ENCODE peak calls at places on chromosomes 4 and X, in six cellular contexts. J is Peyer's patch, Z is gastrocnemius medialis, L is transverse colon, D is endothelial cell of umbilical vein, T is breast epithelium. W is an unnamed sample.

GRCh38 chr4:144820706-144821105 is 174.8 kb downstream of the HHIP start:
- DNase-seq in Z (no peak), J (no peak), L (no peak), D (no peak), T (no peak), W (no peak)

GRCh38 chr4:92830771-92831170 is 527.0 kb downstream of the GRID2 start:
- DNase-seq in J (no peak), L (no peak), T (no peak), Z (no peak), D (no peak), W (no peak)

GRCh38 chrX:22666441-22666840 is 333.3 kb upstream of the DDX53 start:
- DNase-seq in T (no peak), L (no peak), J (no peak), D (peak; percentile 14), Z (no peak), W (peak; percentile 30)

GRCh38 chr4:136861081-136861480 is 671.2 kb downstream of the PCDH18 start:
- DNase-seq in L (no peak), Z (no peak), T (no peak), D (no peak), J (no peak), W (no peak)

GRCh38 chrX:25005382-25006185 is 10.2 kb downstream of the ARX start:
- DNase-seq in L (no peak), J (no peak), T (no peak), Z (peak; percentile 46), D (no peak), W (no peak)

GRCh38 chr4:89915937-89916336 is 21.3 kb downstream of the MMRN1 start:
- DNase-seq in J (no peak), D (no peak), Z (no peak), T (no peak), L (no peak), W (no peak)

GRCh38 chr4:602559-602942 is 22.8 kb upstream of the PDE6B start:
- DNase-seq in D (no peak), T (peak; percentile 39), L (peak; percentile 88), Z (no peak), J (no peak), W (peak; percentile 67)

GRCh38 chr4:154416183-154416543 is 75.4 kb downstream of the DCHS2 start:
- DNase-seq in T (no peak), Z (no peak), L (peak; percentile 20), D (no peak), J (peak; percentile 38), W (peak; percentile 33)

GRCh38 chr4:37531156-37531555 is 155.0 kb downstream of the RELL1 start:
- DNase-seq in T (no peak), Z (no peak), L (no peak), J (no peak), D (no peak), W (no peak)

GRCh38 chrX:84133023-84133422 is 55.0 kb downstream of the RPS6KA6 start:
- DNase-seq in Z (no peak), D (no peak), L (no peak), J (no peak), T (no peak), W (no peak)

GRCh38 chrX:2692221-2693122 is 1.4 kb downstream of the CD99 start:
- DNase-seq in J (peak; percentile 30), D (peak; percentile 49), T (no peak), L (peak; percentile 27), Z (peak; percentile 39), W (peak; percentile 63)

GRCh38 chrX:103148075-103148474 is 55.1 kb upstream of the NXF3 start:
- DNase-seq in J (no peak), Z (no peak), L (no peak), T (no peak), D (no peak), W (no peak)

GRCh38 chrX:50691820-50692219 is 122.2 kb downstream of the SHROOM4 start:
- DNase-seq in T (no peak), Z (no peak), L (no peak), D (peak; percentile 43), J (no peak), W (peak; percentile 14)

GRCh38 chrX:143634373-143634685 is 1.6 kb downstream of the SLITRK4 start:
- DNase-seq in T (no peak), D (no peak), J (no peak), Z (peak; percentile 16), L (no peak), W (peak; percentile 11)

GRCh38 chrX:72142931-72143709 is 11.4 kb upstream of the RTL5 start:
- DNase-seq in T (no peak), L (no peak), D (no peak), Z (no peak), J (no peak), W (no peak)

GRCh38 chrX:17859609-17860178 is 1.4 kb downstream of the RAI2 start:
- DNase-seq in D (no peak), Z (no peak), J (no peak), L (peak; percentile 15), T (peak; percentile 23), W (no peak)

GRCh38 chr4:5883916-5884315 is 9.0 kb downstream of the CRMP1 start:
- DNase-seq in L (no peak), D (no peak), T (no peak), J (no peak), Z (no peak), W (no peak)

GRCh38 chr4:24991015-24991414 is 39.7 kb downstream of the LGI2 start:
- DNase-seq in Z (no peak), T (no peak), J (no peak), D (peak; percentile 97), L (no peak), W (no peak)

GRCh38 chr4:41865981-41866798 is 69.0 kb upstream of the TMEM33 start:
- DNase-seq in Z (no peak), D (no peak), L (no peak), T (no peak), J (no peak), W (no peak)

GRCh38 chrX:128106630-128107029 is 54.4 kb upstream of the ACTRT1 start:
- DNase-seq in T (no peak), J (no peak), D (peak; percentile 49), L (no peak), Z (no peak), W (peak; percentile 13)

GRCh38 chr4:17968721-17969120 is 52.8 kb downstream of the LCORL start:
- DNase-seq in Z (no peak), L (no peak), D (no peak), T (no peak), J (no peak), W (no peak)

GRCh38 chrX:459611-460010 is 72.9 kb upstream of the PPP2R3B start:
- DNase-seq in J (no peak), D (no peak), L (no peak), T (no peak), Z (no peak), W (no peak)

GRCh38 chrX:30702736-30703135 is 49.5 kb downstream of the GK start:
- DNase-seq in J (no peak), T (no peak), D (no peak), L (no peak), Z (no peak), W (no peak)

DNA sequence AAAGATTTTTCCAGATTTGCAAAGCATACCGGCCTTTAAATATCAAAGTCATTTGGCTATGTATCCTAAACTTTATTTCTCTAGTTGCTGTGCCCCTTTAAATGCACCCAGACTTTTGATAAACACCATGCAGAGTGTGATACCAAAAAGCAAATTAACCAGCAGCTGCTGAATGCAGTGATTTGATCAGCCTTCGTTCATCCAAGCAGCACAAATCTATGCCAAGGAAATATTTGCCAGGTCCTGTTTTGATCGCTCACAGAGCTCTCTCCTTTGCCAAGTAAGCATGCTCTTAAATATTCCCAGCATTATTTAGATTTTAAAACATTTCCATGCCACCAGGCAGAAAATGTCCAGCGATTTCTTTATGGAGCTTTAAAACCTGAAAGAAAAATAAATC is 35.8 kb downstream of the BTC start:
- DNase-seq in D (no peak), L (no peak), Z (no peak), J (no peak), T (no peak), W (no peak)
- TF ChIP-seq CTCF in D (no peak), L (no peak), Z (no peak), J (no peak), T (no peak), W (no peak)

GRCh38 chr4:189941005-189941450 is 356 bp downstream of the FRG1 start:
- DNase-seq in J (no peak), Z (no peak), D (no peak), T (no peak), L (no peak), W (no peak)

DNA sequence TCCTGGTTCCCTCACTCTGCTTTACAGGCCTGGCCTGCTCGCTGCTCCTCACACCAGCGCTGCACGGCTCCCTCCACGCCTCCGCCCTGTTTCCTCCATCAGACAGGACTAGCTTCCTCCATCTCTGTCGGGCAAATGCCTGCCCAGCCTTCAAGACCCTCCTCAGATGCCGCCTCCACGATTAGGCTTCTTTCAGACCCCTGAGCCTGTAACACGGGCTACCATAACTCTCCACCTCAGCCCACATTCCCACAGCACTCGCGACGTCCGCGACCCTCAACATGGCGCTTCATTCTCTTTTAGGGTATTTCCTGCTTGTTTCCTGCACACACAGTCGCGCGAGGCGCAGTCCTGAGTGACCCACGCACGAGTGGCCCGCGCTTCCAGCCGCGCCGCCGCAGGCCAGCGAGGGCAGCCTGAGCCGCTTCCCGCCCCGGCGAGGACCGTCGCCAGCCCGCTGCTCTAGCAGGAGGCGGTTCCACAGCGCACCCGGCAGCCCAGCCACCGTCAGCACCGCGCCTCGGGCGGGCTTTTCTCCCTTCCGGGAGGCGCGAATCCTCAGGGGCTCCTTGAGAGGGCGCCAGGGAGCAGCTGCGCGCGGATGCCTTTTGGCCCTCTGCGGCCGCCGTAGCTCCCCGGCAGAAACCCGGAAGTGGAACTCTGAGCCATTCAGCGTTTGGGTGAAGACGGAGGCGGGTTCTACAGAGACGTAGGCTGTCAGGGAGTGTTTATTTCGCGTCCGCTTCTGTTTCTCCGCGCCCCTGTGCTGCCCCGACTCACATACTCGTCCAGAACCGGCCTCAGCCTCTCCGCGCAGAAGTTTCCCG is at the start of gene FRG1:
- DNase-seq in T (peak; percentile 90), J (peak; percentile 85), Z (peak; percentile 93), L (peak; percentile 97), D (peak; percentile 95), W (peak; percentile 94)
- TF ChIP-seq POLR2A in T (peak; percentile 35), J (peak; percentile 70), Z (peak; percentile 47), L (peak; percentile 81), D (peak; percentile 53), W (no peak)

GRCh38 chr4:185734930-185735329 is 77.1 kb downstream of the SORBS2 start:
- DNase-seq in T (no peak), L (no peak), D (no peak), J (no peak), Z (no peak), W (no peak)
- H3K27ac ChIP-seq in T (no peak overlapping the region), L (peak overlapping the region; percentile 84), D (no peak overlapping the region), J (no peak overlapping the region), Z (no peak overlapping the region), W (no peak overlapping the region)

GRCh38 chr4:149901128-149901527 is 85.5 kb upstream of the IQCM start:
- DNase-seq in T (no peak), D (no peak), J (no peak), Z (no peak), L (peak; percentile 27), W (no peak)

GRCh38 chr4:149891381-149891780 is 75.7 kb upstream of the IQCM start:
- DNase-seq in L (no peak), D (no peak), J (no peak), T (no peak), Z (no peak), W (peak; percentile 21)

GRCh38 chr4:149897784-149898183 is 82.1 kb upstream of the IQCM start:
- DNase-seq in L (no peak), T (no peak), Z (no peak), J (no peak), D (peak; percentile 35), W (no peak)

DNA sequence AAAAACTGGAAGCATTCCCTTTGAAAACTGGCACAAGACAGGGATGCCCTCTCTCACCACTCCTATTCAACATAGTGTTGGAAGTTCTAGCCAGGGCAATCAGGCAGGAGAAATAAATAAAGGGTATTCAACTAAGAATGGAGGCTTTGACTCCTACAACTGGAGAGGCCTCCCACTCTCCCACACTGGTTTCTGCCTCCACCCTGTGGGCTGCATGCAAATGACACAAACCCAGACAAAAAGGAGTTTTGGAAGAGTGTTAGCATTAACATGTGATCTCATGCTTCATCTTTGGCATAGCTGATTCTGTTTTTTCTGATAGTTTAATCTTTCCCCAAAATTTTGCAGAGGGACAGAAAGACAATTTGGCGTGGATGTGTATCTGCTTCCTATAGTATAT is 80.8 kb upstream of the IQCM start:
- DNase-seq in T (no peak), Z (no peak), D (peak; percentile 16), L (no peak), J (no peak), W (peak; percentile 30)
- TF ChIP-seq CTCF in T (no peak), Z (no peak), D (no peak), L (no peak), J (no peak), W (peak; percentile 24)